ENCODE peak calls at places on chromosomes 2 and 18, in nine cellular contexts. Y, T, P, G, U, R, Q, S and D are unnamed samples.
A peak's percentile ranks its signal among the peaks of the same experiment; 100 is the strongest.

GRCh38 chr2:120626566-120626965 is 109.1 kb upstream of the GLI2 start:
- DNase-seq in U (no peak), Y (no peak), G (no peak), Q (no peak), P (no peak), R (no peak), S (no peak), T (no peak), D (no peak)

GRCh38 chr2:30721241-30721640 is 86.0 kb downstream of the CAPN13 start:
- DNase-seq in T (no peak), G (no peak), P (no peak), R (no peak), U (no peak), Y (no peak), S (no peak), Q (no peak), D (no peak)

GRCh38 chr2:20225294-20226151 is 593 bp upstream of the SDC1 start:
- DNase-seq in Q (peak; percentile 78), U (peak; percentile 33), T (peak; percentile 86), Y (peak; percentile 71), P (peak; percentile 46), S (no peak), R (peak; percentile 29), G (peak; percentile 75), D (peak; percentile 33)

GRCh38 chr2:197598450-197598849 is 76.9 kb downstream of the RFTN2 start:
- DNase-seq in S (no peak), P (no peak), T (no peak), R (no peak), U (no peak), Q (no peak), Y (no peak), G (no peak), D (no peak)

GRCh38 chr2:162435676-162436075 is 91.7 kb downstream of the GCA start:
- DNase-seq in S (no peak), Y (no peak), P (no peak), Q (no peak), U (no peak), T (no peak), G (no peak), R (no peak), D (no peak)

GRCh38 chr18:21281611-21282010 is 39.6 kb downstream of the GREB1L start:
- DNase-seq in Q (no peak), U (no peak), T (no peak), G (no peak), R (no peak), S (no peak), P (no peak), Y (no peak), D (no peak)

GRCh38 chr2:113200236-113200635 is 26.5 kb downstream of the PSD4 start:
- DNase-seq in G (no peak), R (no peak), Y (no peak), U (no peak), T (no peak), S (no peak), P (no peak), Q (peak; percentile 40), D (no peak)

GRCh38 chr2:163077241-163077640 is 238.7 kb upstream of the KCNH7 start:
- DNase-seq in Y (no peak), P (no peak), Q (no peak), R (no peak), G (no peak), U (no peak), S (no peak), T (no peak), D (no peak)

GRCh38 chr2:152240559-152241231 is 65.1 kb upstream of the STAM2 start:
- DNase-seq in S (no peak), G (no peak), P (peak; percentile 76), Q (no peak), R (no peak), U (peak; percentile 81), T (no peak), Y (no peak), D (peak; percentile 89)

GRCh38 chr2:217158906-217159305 is 299.0 kb upstream of the TNP1 start:
- DNase-seq in R (no peak), U (no peak), G (no peak), T (no peak), Y (no peak), S (no peak), Q (no peak), P (no peak), D (no peak)

GRCh38 chr18:46398005-46398404 is 259.0 kb downstream of the LOXHD1 start:
- DNase-seq in P (no peak), Y (no peak), G (no peak), Q (no peak), S (no peak), T (peak; percentile 6), U (no peak), R (no peak), D (no peak)

GRCh38 chr2:149885468-149885867 is 297.9 kb upstream of the MMADHC start:
- DNase-seq in G (peak; percentile 28), R (no peak), U (no peak), P (no peak), Q (no peak), Y (no peak), T (peak; percentile 25), S (no peak), D (no peak)